ENCODE peak calls at places on chromosomes 13 and 19, in six cellular contexts. K is fibroblast of lung, A is uterus, F is Panc1, U is IMR-90, B is heart right ventricle. L is an unnamed sample.

GRCh38 chr13:99335087-99335486 is 27.9 kb upstream of the GPR183 start:
- DNase-seq in A (no peak), F (no peak), U (no peak), B (no peak), K (no peak), L (no peak)

GRCh38 chr19:39223703-39224279 is 19.7 kb upstream of the SYCN start:
- DNase-seq in F (no peak), B (no peak), U (peak; percentile 19), A (no peak), K (peak; percentile 21), L (no peak)

GRCh38 chr13:46679369-46680180 is 117.4 kb downstream of the ESD start:
- DNase-seq in B (peak; percentile 60), K (peak; percentile 32), U (peak; percentile 70), F (no peak), A (peak; percentile 72), L (peak; percentile 40)

GRCh38 chr19:45104658-45105384 is 11.8 kb downstream of the PPP1R37 start:
- DNase-seq in A (no peak), U (no peak), F (no peak), K (no peak), B (no peak), L (no peak)

GRCh38 chr19:34041922-34042521 is 130.3 kb upstream of the LSM14A start:
- DNase-seq in B (peak; percentile 50), A (peak; percentile 19), F (peak; percentile 24), K (peak; percentile 5), U (peak; percentile 33), L (peak; percentile 78)

GRCh38 chr19:41924151-41925145 is 3.8 kb downstream of the ERFL start:
- DNase-seq in U (no peak), B (no peak), K (no peak), F (no peak), A (no peak), L (no peak)

GRCh38 chr19:17931532-17932191 is 1.2 kb upstream of the CCDC124 start:
- DNase-seq in F (no peak), A (no peak), B (no peak), K (peak; percentile 6), U (no peak), L (peak; percentile 45)

GRCh38 chr19:10812902-10813404 is 23.1 kb downstream of the TMED1 start:
- DNase-seq in B (peak; percentile 42), F (no peak), A (peak; percentile 64), K (peak; percentile 96), U (peak; percentile 97), L (no peak)

GRCh38 chr13:113144255-113144629 is 14.2 kb upstream of the PROZ start:
- DNase-seq in B (no peak), A (no peak), U (no peak), K (no peak), F (no peak), L (no peak)

GRCh38 chr13:44052843-44053607 is 173.3 kb downstream of the LACC1 start:
- DNase-seq in F (no peak), A (peak; percentile 30), K (peak; percentile 70), B (no peak), U (peak; percentile 65), L (no peak)

GRCh38 chr19:44848036-44848804 is 2.1 kb downstream of the NECTIN2 start:
- DNase-seq in A (peak; percentile 44), K (peak; percentile 57), U (peak; percentile 57), F (no peak), B (peak; percentile 48), L (peak; percentile 31)

GRCh38 chr19:32287086-32287485 is 58.3 kb upstream of the ZNF507 start:
- DNase-seq in F (no peak), K (no peak), A (no peak), B (no peak), U (no peak), L (no peak)

GRCh38 chr13:63311587-63311986 is 1895.9 kb upstream of the PCDH20 start:
- DNase-seq in B (no peak), A (no peak), K (no peak), U (no peak), F (no peak), L (no peak)

GRCh38 chr19:53157601-53158000 is 1.3 kb downstream of the ZNF347 start:
- DNase-seq in K (peak; percentile 23), U (peak; percentile 13), F (no peak), A (no peak), B (peak; percentile 7), L (no peak)

GRCh38 chr13:41085961-41086360 is 24.7 kb downstream of the WBP4 start:
- DNase-seq in B (no peak), K (no peak), F (no peak), U (no peak), A (no peak), L (no peak)

GRCh38 chr13:22243519-22244197 is 572.8 kb downstream of the FGF9 start:
- DNase-seq in K (no peak), F (no peak), A (no peak), U (no peak), B (no peak), L (no peak)

GRCh38 chr13:31594056-31594455 is 145.3 kb upstream of the RXFP2 start:
- DNase-seq in A (no peak), U (no peak), F (no peak), B (no peak), K (no peak), L (no peak)

GRCh38 chr13:40329682-40330485 is 336.6 kb downstream of the FOXO1 start:
- DNase-seq in B (no peak), K (peak; percentile 62), A (no peak), U (no peak), F (no peak), L (no peak)

DNA sequence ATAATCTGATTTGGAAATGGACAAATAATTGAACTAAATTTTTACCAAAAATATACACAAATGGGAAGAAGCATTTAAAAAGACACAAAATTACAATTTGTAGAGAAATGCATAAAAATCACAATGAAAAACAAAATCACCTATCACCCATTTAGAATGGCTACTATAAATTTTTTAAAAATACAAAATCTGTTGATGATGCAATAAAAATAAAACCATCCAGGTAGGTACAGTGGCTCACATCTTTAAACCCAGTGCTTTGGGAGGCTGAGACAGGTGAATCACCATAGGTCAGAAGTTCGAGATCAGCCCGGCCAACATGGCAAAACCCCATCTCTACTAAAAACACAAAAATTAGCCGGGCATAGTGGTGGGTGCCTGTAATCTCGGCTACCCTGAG is 23.5 kb downstream of the ZNF43 start:
- DNase-seq in F (no peak), A (no peak), K (no peak), U (no peak), B (no peak), L (no peak)
- H3K4me3 ChIP-seq in F (no peak overlapping the region), A (no peak overlapping the region), K (no peak overlapping the region), U (no peak overlapping the region), B (no peak overlapping the region), L (no peak overlapping the region)

GRCh38 chr19:14091086-14091884 is 734 bp upstream of the SAMD1 start:
- DNase-seq in K (peak; percentile 67), B (peak; percentile 56), A (peak; percentile 51), U (peak; percentile 64), F (no peak), L (peak; percentile 63)

GRCh38 chr19:14090509-14091085 is at the start of gene SAMD1:
- DNase-seq in K (peak; percentile 88), U (peak; percentile 83), A (peak; percentile 96), F (no peak), B (peak; percentile 93), L (peak; percentile 92)

GRCh38 chr19:14093117-14093784 is 2.7 kb upstream of the SAMD1 start:
- DNase-seq in A (no peak), K (no peak), B (no peak), U (no peak), F (no peak), L (no peak)

GRCh38 chr19:14089662-14090508 is 666 bp downstream of the SAMD1 start:
- DNase-seq in U (peak; percentile 74), K (peak; percentile 79), F (no peak), B (no peak), A (no peak), L (peak; percentile 74)

DNA sequence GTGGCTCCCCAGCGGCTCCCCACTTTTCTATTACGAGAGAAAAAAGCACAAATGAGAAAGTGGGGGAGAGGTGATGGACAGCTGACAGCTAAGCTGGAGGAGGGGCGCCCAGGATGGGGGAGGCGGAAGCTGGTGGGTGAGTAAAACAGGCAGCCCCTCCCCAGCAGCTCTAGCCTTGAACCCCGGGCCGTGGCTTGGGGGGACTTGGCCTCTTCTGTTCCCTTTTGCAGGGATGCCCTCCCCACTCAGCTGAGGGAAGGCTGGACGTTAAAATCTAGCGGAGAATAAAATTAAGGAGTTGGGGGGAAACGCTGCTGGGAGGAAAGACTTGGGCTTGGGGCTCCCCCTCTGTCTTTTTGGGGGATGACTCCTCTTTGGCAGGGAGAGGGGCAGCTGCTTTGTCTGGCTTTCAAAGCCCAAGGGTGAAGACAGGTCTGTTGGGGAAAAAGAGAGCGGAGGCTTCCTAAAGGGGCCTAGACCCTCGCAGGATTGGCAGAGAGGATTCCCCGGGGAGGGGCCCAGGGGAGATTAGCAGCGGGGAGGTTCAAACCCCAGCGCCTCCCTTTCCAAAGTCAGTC is 1.4 kb upstream of the SAMD1 start:
- DNase-seq in F (no peak), U (no peak), B (no peak), A (no peak), K (no peak), L (no peak)
- TF ChIP-seq CTCF in F (no peak), U (no peak), B (no peak), A (no peak), K (no peak), L (no peak)

DNA sequence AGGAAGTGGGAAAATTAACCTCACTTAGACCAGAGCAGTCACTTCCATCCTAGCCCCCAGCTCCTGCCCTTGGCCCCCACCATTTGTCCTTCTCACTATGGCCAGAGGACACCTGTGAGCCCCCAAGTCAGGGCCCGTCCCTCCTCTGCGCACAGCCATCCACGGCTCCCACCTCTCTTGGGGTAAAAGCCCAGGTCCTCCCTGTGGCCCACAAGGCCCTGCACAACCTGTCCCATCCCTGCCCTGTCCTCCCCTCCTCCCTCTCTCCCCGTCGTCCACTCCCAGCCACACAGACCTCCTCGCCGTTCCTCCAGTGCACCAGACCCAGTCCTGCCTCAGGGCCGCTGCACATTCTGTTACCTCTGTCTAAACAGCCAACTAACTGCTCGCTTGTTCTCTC is 53.9 kb downstream of the SMIM24 start:
- DNase-seq in U (no peak), K (no peak), B (no peak), F (no peak), A (no peak), L (no peak)
- H3K4me1 ChIP-seq in U (peaks cover 15% of the 10 kb centered on the region), K (peaks cover 15% of the 10 kb centered on the region), B (peaks cover 50% of the 10 kb centered on the region), F (peaks cover 7% of the 10 kb centered on the region), A (peaks cover 7% of the 10 kb centered on the region), L (peaks cover 7% of the 10 kb centered on the region)

GRCh38 chr13:110329798-110330461 is 22.8 kb downstream of the COL4A2 start:
- DNase-seq in K (peak; percentile 92), U (peak; percentile 93), F (no peak), B (no peak), A (no peak), L (no peak)
- H3K4me3 ChIP-seq in K (no peak overlapping the region), U (peak overlapping the region; percentile 1), F (no peak overlapping the region), B (no peak overlapping the region), A (no peak overlapping the region), L (no peak overlapping the region)